ENCODE peak calls at places on chromosomes 4 and X, in four cellular contexts. K is HepG2, W is GM23338, Y is Panc1. S is an unnamed sample.

GRCh38 chrX:153708415-153708814 is 15.8 kb downstream of the BCAP31 start:
- DNase-seq in K (peak; percentile 65), W (peak; percentile 73), Y (no peak), S (peak; percentile 81)

GRCh38 chrX:12777670-12778069 is 13.5 kb upstream of the PRPS2 start:
- DNase-seq in K (no peak), W (no peak), Y (no peak), S (no peak)

GRCh38 chr4:81404294-81404693 is 67.4 kb downstream of the RASGEF1B start:
- DNase-seq in Y (no peak), K (no peak), W (peak; percentile 31), S (no peak)

GRCh38 chrX:40085086-40085551 is 12.6 kb downstream of the BCOR start:
- DNase-seq in Y (no peak), K (no peak), W (no peak), S (no peak)

GRCh38 chr4:186144180-186144579 is 39.7 kb downstream of the FAM149A start:
- DNase-seq in W (peak; percentile 53), Y (no peak), K (no peak), S (peak; percentile 19)

GRCh38 chr4:23889814-23890269 is at the start of gene PPARGC1A:
- DNase-seq in Y (no peak), K (peak; percentile 80), W (peak; percentile 27), S (peak; percentile 81)

GRCh38 chr4:151669990-151670389 is 90.8 kb downstream of the GATB start:
- DNase-seq in Y (no peak), W (no peak), K (no peak), S (no peak)

GRCh38 chr4:76831475-76832390 is 66.2 kb downstream of the SOWAHB start:
- DNase-seq in Y (no peak), K (peak; percentile 9), W (no peak), S (no peak)

GRCh38 chr4:7309176-7309575 is 116.8 kb downstream of the SORCS2 start:
- DNase-seq in Y (no peak), W (no peak), K (no peak), S (no peak)

GRCh38 chr4:124946696-124947095 is 234.2 kb upstream of the ANKRD50 start:
- DNase-seq in W (no peak), K (no peak), Y (no peak), S (no peak)

GRCh38 chrX:143635915-143636314 is at the start of gene SLITRK4:
- DNase-seq in W (peak; percentile 82), Y (no peak), K (no peak), S (no peak)

GRCh38 chrX:17161991-17162390 is 213.0 kb upstream of the NHS start:
- DNase-seq in Y (no peak), K (no peak), W (no peak), S (no peak)

GRCh38 chr4:38387348-38387747 is 276.7 kb upstream of the KLF3 start:
- DNase-seq in K (peak; percentile 50), W (no peak), Y (no peak), S (peak; percentile 48)

GRCh38 chr4:73653695-73654106 is 33.5 kb upstream of the RASSF6 start:
- DNase-seq in Y (no peak), K (peak; percentile 45), W (peak; percentile 69), S (peak; percentile 33)

GRCh38 chr4:8721621-8722020 is 129.1 kb downstream of the CPZ start:
- DNase-seq in W (no peak), Y (no peak), K (no peak), S (no peak)

GRCh38 chrX:19889582-19890342 is 2.4 kb upstream of the SH3KBP1 start:
- DNase-seq in Y (no peak), K (peak; percentile 88), W (no peak), S (peak; percentile 17)

GRCh38 chrX:110437686-110438085 is 79.0 kb downstream of the RTL9 start:
- DNase-seq in W (no peak), K (no peak), Y (no peak), S (no peak)

GRCh38 chr4:150323551-150324325 is 245.5 kb downstream of the DCLK2 start:
- DNase-seq in Y (no peak), W (peak; percentile 21), K (no peak), S (no peak)

GRCh38 chr4:107913283-107913899 is 18.0 kb upstream of the CYP2U1 start:
- DNase-seq in W (peak; percentile 91), Y (peak; percentile 33), K (peak; percentile 59), S (peak; percentile 11)

GRCh38 chr4:114964016-114964415 is 149.4 kb downstream of the NDST4 start:
- DNase-seq in W (no peak), K (no peak), Y (no peak), S (no peak)

GRCh38 chrX:1427756-1428155 is 25.0 kb downstream of the ASMTL start:
- DNase-seq in K (no peak), W (no peak), Y (no peak), S (no peak)

GRCh38 chrX:39513836-39514235 is 583.9 kb downstream of the BCOR start:
- DNase-seq in K (no peak), W (no peak), Y (no peak), S (no peak)

GRCh38 chr4:174141876-174142275 is 141.6 kb downstream of the FBXO8 start:
- DNase-seq in K (no peak), W (no peak), Y (no peak), S (no peak)

GRCh38 chrX:14380044-14380443 is 149.3 kb upstream of the GLRA2 start:
- DNase-seq in K (no peak), Y (no peak), W (no peak), S (no peak)

GRCh38 chrX:14377427-14377826 is 151.9 kb upstream of the GLRA2 start:
- DNase-seq in Y (no peak), K (no peak), W (no peak), S (no peak)
- H3K27ac ChIP-seq in Y (no peak overlapping the region), K (no peak overlapping the region), W (no peak overlapping the region), S (no peak overlapping the region)

GRCh38 chr4:40310225-40310624 is 24.9 kb upstream of the CHRNA9 start:
- DNase-seq in W (no peak), K (no peak), Y (no peak), S (no peak)
- H3K4me1 ChIP-seq in W (peaks cover 35% of the 10 kb centered on the region), K (peaks cover 5% of the 10 kb centered on the region), Y (peaks cover 8% of the 10 kb centered on the region), S (no peaks in the 10 kb centered on the region)

DNA sequence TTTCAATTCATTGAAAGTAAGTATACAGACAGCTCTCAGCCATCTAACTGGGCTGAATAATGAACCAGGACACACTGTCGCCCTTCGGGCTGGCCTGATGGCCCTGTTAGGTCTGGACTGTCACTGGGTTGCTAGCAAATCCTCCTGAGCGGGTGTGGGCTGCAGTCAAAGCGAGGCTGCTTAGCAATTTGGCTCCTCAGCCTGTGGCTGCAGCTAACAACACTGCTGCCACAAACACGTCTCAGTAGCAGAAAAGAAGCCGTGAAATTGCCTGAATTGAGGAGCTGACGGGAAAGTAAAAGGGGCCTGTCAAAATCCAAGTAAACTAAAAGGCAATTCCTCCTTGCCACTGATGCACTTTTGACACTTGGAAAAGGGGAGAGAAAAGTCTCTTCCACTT is 72.8 kb downstream of the SMIM20 start:
- DNase-seq in W (no peak), K (no peak), Y (no peak), S (no peak)
- TF ChIP-seq POLR2AphosphoS5 in W (no peak), K (no peak), Y (no peak), S (no peak)

GRCh38 chr4:153116101-153116680 is 88.1 kb upstream of the TRIM2 start:
- DNase-seq in W (no peak), Y (no peak), K (no peak), S (no peak)
- H3K27ac ChIP-seq in W (no peak overlapping the region), Y (peak overlapping the region; percentile 87), K (no peak overlapping the region), S (peak overlapping the region; percentile 57)

GRCh38 chr4:88960576-88960975 is 96.4 kb downstream of the FAM13A start:
- DNase-seq in K (no peak), W (peak; percentile 58), Y (no peak), S (no peak)
- H3K4me1 ChIP-seq in K (no peaks in the 10 kb centered on the region), W (peaks cover 43% of the 10 kb centered on the region), Y (no peaks in the 10 kb centered on the region), S (peaks cover 23% of the 10 kb centered on the region)

S was measured in transverse colon.